ENCODE peak calls at places on chromosomes 12 and 14, in five cellular contexts. One of them, this sample, is unnamed.

GRCh38 chr12:10027311-10028099 is 3.0 kb upstream of the CLEC9A start:
- DNase-seq in adrenal gland: no peak
- DNase-seq in choroid plexus epithelial cell: peak
- DNase-seq in Panc1: no peak
- DNase-seq in prostate gland: no peak
- DNase-seq in this sample: no peak

GRCh38 chr12:20426191-20426590 is 57.9 kb downstream of the PDE3A start:
- DNase-seq in adrenal gland: no peak
- DNase-seq in choroid plexus epithelial cell: no peak
- DNase-seq in Panc1: no peak
- DNase-seq in prostate gland: no peak
- DNase-seq in this sample: no peak

GRCh38 chr12:65826513-65827171 is 2.4 kb downstream of the HMGA2 start:
- DNase-seq in adrenal gland: no peak
- DNase-seq in choroid plexus epithelial cell: no peak
- DNase-seq in Panc1: peak
- DNase-seq in prostate gland: no peak
- DNase-seq in this sample: no peak

GRCh38 chr14:100824156-100824555 is 1.8 kb upstream of the MEG3 start:
- DNase-seq in adrenal gland: peak
- DNase-seq in choroid plexus epithelial cell: peak
- DNase-seq in Panc1: no peak
- DNase-seq in prostate gland: no peak
- DNase-seq in this sample: no peak

GRCh38 chr14:95190346-95190840 is 33.1 kb upstream of the DICER1 start:
- DNase-seq in adrenal gland: no peak
- DNase-seq in choroid plexus epithelial cell: no peak
- DNase-seq in Panc1: no peak
- DNase-seq in prostate gland: no peak
- DNase-seq in this sample: no peak

GRCh38 chr12:95733156-95733825 is 57.3 kb downstream of the NTN4 start:
- DNase-seq in adrenal gland: no peak
- DNase-seq in choroid plexus epithelial cell: no peak
- DNase-seq in Panc1: no peak
- DNase-seq in prostate gland: peak
- DNase-seq in this sample: no peak

GRCh38 chr12:41532072-41532471 is 344.0 kb downstream of the PDZRN4 start:
- DNase-seq in adrenal gland: no peak
- DNase-seq in choroid plexus epithelial cell: no peak
- DNase-seq in Panc1: no peak
- DNase-seq in prostate gland: no peak
- DNase-seq in this sample: no peak

GRCh38 chr14:63180017-63180416 is 24.2 kb upstream of the RHOJ start:
- DNase-seq in adrenal gland: no peak
- DNase-seq in choroid plexus epithelial cell: no peak
- DNase-seq in Panc1: no peak
- DNase-seq in prostate gland: no peak
- DNase-seq in this sample: no peak

GRCh38 chr14:79502751-79503148 is 708.6 kb downstream of the DIO2 start:
- DNase-seq in adrenal gland: no peak
- DNase-seq in choroid plexus epithelial cell: no peak
- DNase-seq in Panc1: no peak
- DNase-seq in prostate gland: no peak
- DNase-seq in this sample: no peak

GRCh38 chr12:100576311-100577036 is 3.0 kb downstream of the GAS2L3 start:
- DNase-seq in adrenal gland: no peak
- DNase-seq in choroid plexus epithelial cell: peak
- DNase-seq in Panc1: peak
- DNase-seq in prostate gland: no peak
- DNase-seq in this sample: no peak

GRCh38 chr14:98293527-98293926 is 978.5 kb downstream of the BCL11B start:
- DNase-seq in adrenal gland: no peak
- DNase-seq in choroid plexus epithelial cell: no peak
- DNase-seq in Panc1: no peak
- DNase-seq in prostate gland: peak
- DNase-seq in this sample: no peak

GRCh38 chr12:112283541-112283940 is 98.7 kb downstream of the HECTD4 start:
- DNase-seq in adrenal gland: no peak
- DNase-seq in choroid plexus epithelial cell: peak
- DNase-seq in Panc1: no peak
- DNase-seq in prostate gland: no peak
- DNase-seq in this sample: no peak

GRCh38 chr12:28050606-28051005 is 78.1 kb upstream of the PTHLH start:
- DNase-seq in adrenal gland: no peak
- DNase-seq in choroid plexus epithelial cell: no peak
- DNase-seq in Panc1: no peak
- DNase-seq in prostate gland: no peak
- DNase-seq in this sample: no peak

GRCh38 chr12:68321140-68321539 is 11.0 kb downstream of the MDM1 start:
- DNase-seq in adrenal gland: no peak
- DNase-seq in choroid plexus epithelial cell: no peak
- DNase-seq in Panc1: no peak
- DNase-seq in prostate gland: no peak
- DNase-seq in this sample: no peak

GRCh38 chr12:64083285-64084210 is 138.5 kb downstream of the KICS2 start:
- DNase-seq in adrenal gland: peak
- DNase-seq in choroid plexus epithelial cell: peak
- DNase-seq in Panc1: no peak
- DNase-seq in prostate gland: peak
- DNase-seq in this sample: no peak
- H3K4me3 ChIP-seq in adrenal gland: no peak
- H3K4me3 ChIP-seq in choroid plexus epithelial cell: no peak
- H3K4me3 ChIP-seq in Panc1: no peak
- H3K4me3 ChIP-seq in prostate gland: no peak
- H3K4me3 ChIP-seq in this sample: no peak

GRCh38 chr14:26389646-26390508 is 208.0 kb downstream of the NOVA1 start:
- DNase-seq in adrenal gland: no peak
- DNase-seq in choroid plexus epithelial cell: peak
- DNase-seq in Panc1: no peak
- DNase-seq in prostate gland: no peak
- DNase-seq in this sample: no peak

GRCh38 chr14:26398616-26399015 is 199.2 kb downstream of the NOVA1 start:
- DNase-seq in adrenal gland: no peak
- DNase-seq in choroid plexus epithelial cell: no peak
- DNase-seq in Panc1: no peak
- DNase-seq in prostate gland: no peak
- DNase-seq in this sample: no peak

GRCh38 chr14:26392498-26392897 is 205.3 kb downstream of the NOVA1 start:
- DNase-seq in adrenal gland: no peak
- DNase-seq in choroid plexus epithelial cell: no peak
- DNase-seq in Panc1: no peak
- DNase-seq in prostate gland: no peak
- DNase-seq in this sample: no peak

GRCh38 chr14:26395726-26396125 is 202.1 kb downstream of the NOVA1 start:
- DNase-seq in adrenal gland: no peak
- DNase-seq in choroid plexus epithelial cell: no peak
- DNase-seq in Panc1: no peak
- DNase-seq in prostate gland: no peak
- DNase-seq in this sample: no peak

GRCh38 chr14:26394114-26394855 is 203.5 kb downstream of the NOVA1 start:
- DNase-seq in adrenal gland: no peak
- DNase-seq in choroid plexus epithelial cell: peak
- DNase-seq in Panc1: peak
- DNase-seq in prostate gland: no peak
- DNase-seq in this sample: no peak
- TF ChIP-seq CTCF in adrenal gland: no peak
- TF ChIP-seq CTCF in choroid plexus epithelial cell: peak
- TF ChIP-seq CTCF in Panc1: peak
- TF ChIP-seq CTCF in prostate gland: peak
- TF ChIP-seq CTCF in this sample: no peak

DNA sequence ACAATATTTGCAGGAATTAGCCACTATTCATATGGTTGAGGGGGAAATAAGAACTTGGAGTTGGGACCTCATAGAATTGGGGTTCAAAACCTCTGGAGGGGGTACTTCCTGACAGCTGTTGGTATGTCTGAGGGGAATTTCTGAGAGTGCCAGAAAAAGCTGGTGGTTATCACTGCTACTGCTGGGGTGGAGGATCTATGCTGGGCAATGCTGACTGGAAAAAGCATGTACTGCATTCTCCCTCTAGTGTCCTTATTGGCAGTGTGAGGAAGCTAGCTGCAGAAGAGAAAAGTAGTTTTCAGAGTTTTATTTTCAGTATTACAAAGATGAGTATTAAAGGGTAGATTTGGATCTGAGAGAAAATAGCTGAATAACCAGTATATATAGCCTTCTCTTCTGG is 88.8 kb downstream of the FUT8 start:
- DNase-seq in adrenal gland: no peak
- DNase-seq in choroid plexus epithelial cell: peak
- DNase-seq in Panc1: no peak
- DNase-seq in prostate gland: no peak
- DNase-seq in this sample: no peak
- H3K4me3 ChIP-seq in adrenal gland: no peak
- H3K4me3 ChIP-seq in choroid plexus epithelial cell: no peak
- H3K4me3 ChIP-seq in Panc1: no peak
- H3K4me3 ChIP-seq in prostate gland: no peak
- H3K4me3 ChIP-seq in this sample: no peak

GRCh38 chr12:26114720-26115406 is 10.0 kb downstream of the BHLHE41 start:
- DNase-seq in adrenal gland: no peak
- DNase-seq in choroid plexus epithelial cell: no peak
- DNase-seq in Panc1: no peak
- DNase-seq in prostate gland: no peak
- DNase-seq in this sample: no peak

GRCh38 chr12:26112232-26112631 is 12.6 kb downstream of the BHLHE41 start:
- DNase-seq in adrenal gland: no peak
- DNase-seq in choroid plexus epithelial cell: no peak
- DNase-seq in Panc1: no peak
- DNase-seq in prostate gland: no peak
- DNase-seq in this sample: no peak

GRCh38 chr12:26112703-26113147 is 12.1 kb downstream of the BHLHE41 start:
- DNase-seq in adrenal gland: no peak
- DNase-seq in choroid plexus epithelial cell: no peak
- DNase-seq in Panc1: peak
- DNase-seq in prostate gland: no peak
- DNase-seq in this sample: no peak

GRCh38 chr12:26113194-26113654 is 11.6 kb downstream of the BHLHE41 start:
- DNase-seq in adrenal gland: no peak
- DNase-seq in choroid plexus epithelial cell: no peak
- DNase-seq in Panc1: no peak
- DNase-seq in prostate gland: peak
- DNase-seq in this sample: no peak

GRCh38 chr12:26113853-26114719 is 10.8 kb downstream of the BHLHE41 start:
- DNase-seq in adrenal gland: peak
- DNase-seq in choroid plexus epithelial cell: peak
- DNase-seq in Panc1: no peak
- DNase-seq in prostate gland: peak
- DNase-seq in this sample: no peak
- TF ChIP-seq CTCF in adrenal gland: peak
- TF ChIP-seq CTCF in choroid plexus epithelial cell: peak
- TF ChIP-seq CTCF in Panc1: peak
- TF ChIP-seq CTCF in prostate gland: no peak
- TF ChIP-seq CTCF in this sample: peak

GRCh38 chr12:53233671-53234091 is 1.7 kb upstream of the RARG start:
- DNase-seq in adrenal gland: no peak
- DNase-seq in choroid plexus epithelial cell: no peak
- DNase-seq in Panc1: no peak
- DNase-seq in prostate gland: no peak
- DNase-seq in this sample: no peak

GRCh38 chr12:53235164-53235563 is 3.2 kb upstream of the RARG start:
- DNase-seq in adrenal gland: no peak
- DNase-seq in choroid plexus epithelial cell: no peak
- DNase-seq in Panc1: no peak
- DNase-seq in prostate gland: no peak
- DNase-seq in this sample: no peak

GRCh38 chr12:53236443-53237111 is 4.6 kb upstream of the RARG start:
- DNase-seq in adrenal gland: no peak
- DNase-seq in choroid plexus epithelial cell: no peak
- DNase-seq in Panc1: no peak
- DNase-seq in prostate gland: no peak
- DNase-seq in this sample: no peak

GRCh38 chr12:53234236-53234635 is 2.2 kb upstream of the RARG start:
- DNase-seq in adrenal gland: no peak
- DNase-seq in choroid plexus epithelial cell: no peak
- DNase-seq in Panc1: no peak
- DNase-seq in prostate gland: no peak
- DNase-seq in this sample: no peak

DNA sequence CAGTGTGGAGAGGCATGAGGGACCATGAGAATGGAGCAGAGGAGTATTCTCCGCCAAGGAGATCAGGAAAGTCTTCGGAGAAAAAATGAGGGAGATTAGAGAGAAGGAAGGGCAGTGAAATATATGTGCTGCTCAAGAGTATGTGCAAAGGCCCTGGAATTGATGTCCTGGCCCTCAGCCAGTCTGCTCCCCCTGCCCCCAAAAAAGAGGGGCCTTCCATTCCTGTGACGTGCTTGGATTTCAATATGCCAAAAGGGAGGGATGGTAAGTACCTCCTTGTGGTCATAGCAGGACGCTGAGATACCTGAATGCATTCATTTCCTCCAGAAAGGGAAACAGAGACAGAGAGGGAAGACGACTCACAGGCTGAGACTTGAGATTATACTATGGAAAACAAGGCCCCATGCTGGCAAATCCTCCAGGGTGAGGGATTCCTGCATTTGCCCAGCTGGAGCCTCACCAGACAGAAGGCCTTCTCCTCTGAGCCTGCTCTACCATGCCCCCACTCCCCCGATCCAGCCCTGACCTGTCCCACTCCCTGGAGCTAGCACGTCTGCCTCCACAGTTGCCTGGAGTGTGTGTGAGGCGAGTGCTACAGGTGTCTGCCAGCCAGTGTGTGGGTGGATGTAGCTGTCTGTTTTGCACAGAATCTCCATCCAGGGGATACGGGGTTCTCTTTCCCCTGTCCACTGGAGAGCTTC is 3.9 kb upstream of the RARG start:
- DNase-seq in adrenal gland: no peak
- DNase-seq in choroid plexus epithelial cell: no peak
- DNase-seq in Panc1: no peak
- DNase-seq in prostate gland: no peak
- DNase-seq in this sample: no peak
- H3K4me3 ChIP-seq in adrenal gland: no peak
- H3K4me3 ChIP-seq in choroid plexus epithelial cell: no peak
- H3K4me3 ChIP-seq in Panc1: no peak
- H3K4me3 ChIP-seq in prostate gland: no peak
- H3K4me3 ChIP-seq in this sample: no peak

DNA sequence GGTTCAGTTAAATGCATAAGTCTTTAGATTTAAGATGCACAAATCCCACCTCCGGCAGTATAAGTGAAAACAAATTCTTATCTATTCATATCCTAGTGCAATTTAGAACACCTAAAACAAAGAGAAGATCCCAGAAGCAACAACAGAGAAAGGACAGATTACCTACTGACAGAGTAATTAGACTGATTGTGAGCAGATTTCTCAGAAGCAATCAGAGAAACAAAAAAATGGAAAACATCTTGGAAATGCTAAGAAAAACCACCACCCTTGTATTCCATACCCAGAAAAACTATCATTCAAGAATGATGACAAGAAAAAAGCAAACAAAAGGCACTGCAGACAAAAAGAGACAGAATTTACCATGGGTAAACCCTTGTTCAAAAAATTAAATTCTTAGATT is 47.6 kb upstream of the SELPLG start:
- DNase-seq in adrenal gland: no peak
- DNase-seq in choroid plexus epithelial cell: no peak
- DNase-seq in Panc1: no peak
- DNase-seq in prostate gland: no peak
- DNase-seq in this sample: no peak
- TF ChIP-seq CTCF in adrenal gland: no peak
- TF ChIP-seq CTCF in choroid plexus epithelial cell: no peak
- TF ChIP-seq CTCF in Panc1: no peak
- TF ChIP-seq CTCF in prostate gland: no peak
- TF ChIP-seq CTCF in this sample: no peak